ENCODE peak calls at places on chromosome 10, in eight cellular contexts. M is HCT116, Q is T47D, Z is KBM-7, U is hippocampal formation, H is breast epithelium, G is SW 1271, P is Calu3. C is an unnamed sample.

GRCh38 chr10:5036511-5036910 is 32.9 kb upstream of the AKR1C2 start:
- DNase-seq in P (no peak), Q (no peak), M (no peak), Z (no peak), H (no peak), U (no peak), G (no peak), C (no peak)

GRCh38 chr10:88389456-88389855 is 193.7 kb downstream of the RNLS start:
- DNase-seq in M (no peak), Z (peak; percentile 63), U (peak; percentile 58), H (no peak), P (peak; percentile 13), Q (peak; percentile 15), G (peak; percentile 20), C (peak; percentile 34)

GRCh38 chr10:46550795-46551700 is 5.4 kb downstream of the GPRIN2 start:
- DNase-seq in Z (no peak), U (no peak), H (no peak), G (no peak), Q (no peak), M (no peak), P (peak; percentile 1), C (no peak)

GRCh38 chr10:131588704-131589220 is 277.2 kb upstream of the TCERG1L start:
- DNase-seq in Q (no peak), M (no peak), Z (no peak), G (no peak), H (no peak), U (no peak), P (no peak), C (no peak)

GRCh38 chr10:92740762-92741161 is 51.0 kb downstream of the HHEX start:
- DNase-seq in Q (no peak), Z (no peak), G (no peak), P (no peak), M (no peak), H (no peak), U (no peak), C (no peak)

GRCh38 chr10:18164093-18164492 is 23.9 kb downstream of the CACNB2 start:
- DNase-seq in G (no peak), Z (no peak), P (no peak), Q (no peak), H (no peak), U (no peak), M (no peak), C (no peak)

GRCh38 chr10:7563368-7563767 is 103.4 kb downstream of the ITIH5 start:
- DNase-seq in H (no peak), Q (no peak), Z (no peak), M (no peak), P (no peak), U (no peak), G (no peak), C (no peak)

GRCh38 chr10:97228130-97228774 is 42.5 kb upstream of the SLIT1 start:
- DNase-seq in P (no peak), M (no peak), Z (no peak), Q (no peak), G (no peak), U (no peak), H (no peak), C (no peak)

GRCh38 chr10:100318201-100318600 is 11.8 kb downstream of the PKD2L1 start:
- DNase-seq in G (no peak), P (no peak), Q (no peak), U (no peak), H (no peak), M (no peak), Z (no peak), C (no peak)

GRCh38 chr10:133008736-133009135 is 66.4 kb upstream of the CFAP46 start:
- DNase-seq in M (no peak), H (no peak), U (no peak), P (no peak), Z (no peak), Q (no peak), G (no peak), C (no peak)

GRCh38 chr10:132096863-132097478 is 31.2 kb downstream of the JAKMIP3 start:
- DNase-seq in M (no peak), Q (no peak), G (no peak), P (no peak), Z (no peak), U (no peak), H (peak; percentile 15), C (no peak)

C was measured in putamen.